ENCODE peak calls at places on chromosomes 13 and 19, in ten cellular contexts. J is CD4-positive, alpha-beta T cell; V is tibial nerve; X is Peyer's patch; H is gastrocnemius medialis; L is ascending aorta; E is OCI-LY7; K is hepatocyte; F is AG09319; M is choroid plexus epithelial cell. R is an unnamed sample.

GRCh38 chr13:112741835-112742570 is 52.2 kb downstream of the ATP11A start:
- DNase-seq in J (no peak), V (no peak), X (no peak), H (no peak), L (no peak), E (no peak), K (no peak), F (no peak), M (no peak), R (no peak)

GRCh38 chr19:9751449-9751848 is 17.1 kb downstream of the ZNF846 start:
- DNase-seq in J (no peak), V (no peak), X (no peak), H (no peak), L (no peak), E (no peak), K (no peak), F (no peak), M (no peak), R (no peak)

GRCh38 chr13:24911135-24911524 is 147.2 kb downstream of the RNF17 start:
- DNase-seq in J (no peak), V (no peak), X (no peak), H (no peak), L (no peak), E (no peak), K (no peak), F (no peak), M (peak; percentile 58), R (no peak)

GRCh38 chr13:44506719-44507118 is 69.4 kb downstream of the TSC22D1 start:
- DNase-seq in J (no peak), V (no peak), X (no peak), H (no peak), L (no peak), E (no peak), K (no peak), F (no peak), M (peak; percentile 15), R (no peak)

GRCh38 chr19:42351079-42351735 is 25.8 kb downstream of the MEGF8 start:
- DNase-seq in J (no peak), V (no peak), X (no peak), H (no peak), L (no peak), E (no peak), K (no peak), F (no peak), M (no peak), R (no peak)

GRCh38 chr19:18719541-18719940 is 36.1 kb downstream of the CRTC1 start:
- DNase-seq in J (no peak), V (no peak), X (no peak), H (no peak), L (no peak), E (no peak), K (no peak), F (no peak), M (no peak), R (no peak)

GRCh38 chr13:24339937-24340607 is 30.7 kb downstream of the C1QTNF9 start:
- DNase-seq in J (no peak), V (no peak), X (no peak), H (no peak), L (no peak), E (no peak), K (no peak), F (no peak), M (no peak), R (no peak)

GRCh38 chr13:23140492-23140891 is 40.3 kb upstream of the SGCG start:
- DNase-seq in J (no peak), V (no peak), X (no peak), H (no peak), L (no peak), E (no peak), K (no peak), F (no peak), M (no peak), R (no peak)

GRCh38 chr13:59447846-59448620 is 715.7 kb downstream of the DIAPH3 start:
- DNase-seq in J (no peak), V (no peak), X (no peak), H (no peak), L (no peak), E (no peak), K (no peak), F (no peak), M (peak; percentile 49), R (peak; percentile 27)

GRCh38 chr19:55692681-55693081 is 17.7 kb downstream of the EPN1 start:
- DNase-seq in J (no peak), V (no peak), X (no peak), H (no peak), L (no peak), E (no peak), K (no peak), F (no peak), M (no peak), R (no peak)

GRCh38 chr19:10566658-10567410 is 1.0 kb upstream of the KRI1 start:
- DNase-seq in J (no peak), V (no peak), X (peak; percentile 73), H (no peak), L (peak; percentile 71), E (peak; percentile 45), K (no peak), F (no peak), M (no peak), R (no peak)

GRCh38 chr19:10823690-10824089 is 12.3 kb downstream of the TMED1 start:
- DNase-seq in J (no peak), V (no peak), X (no peak), H (no peak), L (no peak), E (no peak), K (no peak), F (no peak), M (no peak), R (no peak)

GRCh38 chr13:112990783-112991182 is 21.8 kb downstream of the MCF2L start:
- DNase-seq in J (no peak), V (no peak), X (no peak), H (no peak), L (no peak), E (no peak), K (peak; percentile 84), F (no peak), M (no peak), R (no peak)

DNA sequence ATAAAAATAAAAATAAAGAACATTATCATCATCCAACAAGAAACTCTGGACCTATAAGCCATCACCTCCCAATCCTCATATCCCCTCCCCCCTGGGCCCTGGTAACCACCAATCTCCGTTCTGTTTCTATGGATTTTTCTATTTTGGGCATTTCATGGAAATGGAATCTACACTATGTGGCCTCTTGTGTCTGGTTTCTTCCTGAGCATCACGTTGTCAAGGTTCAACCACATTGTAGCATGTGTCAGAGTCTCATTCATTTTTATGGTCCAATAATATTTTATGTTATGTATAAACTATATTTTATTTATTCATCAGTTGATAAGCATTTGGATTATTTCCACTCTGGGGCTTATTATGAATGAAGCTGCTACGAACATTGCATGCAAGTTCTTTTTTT is 26.9 kb downstream of the SULT2B1 start:
- DNase-seq in J (no peak), V (no peak), X (no peak), H (no peak), L (no peak), E (no peak), K (no peak), F (no peak), M (peak; percentile 41), R (no peak)
- TF ChIP-seq CTCF in J (no peak), V (no peak), X (no peak), H (no peak), L (no peak), E (no peak), K (no peak), F (no peak), M (no peak), R (no peak)

GRCh38 chr13:114110091-114110829 is 22.2 kb downstream of the RASA3 start:
- DNase-seq in J (peak; percentile 79), V (peak; percentile 16), X (peak; percentile 82), H (peak; percentile 40), L (peak; percentile 69), E (peak; percentile 84), K (no peak), F (no peak), M (peak; percentile 57), R (no peak)
- TF ChIP-seq CTCF in J (peak; percentile 67), V (no peak), X (peak; percentile 46), H (no peak), L (no peak), E (peak; percentile 54), K (no peak), F (no peak), M (no peak), R (no peak)

DNA sequence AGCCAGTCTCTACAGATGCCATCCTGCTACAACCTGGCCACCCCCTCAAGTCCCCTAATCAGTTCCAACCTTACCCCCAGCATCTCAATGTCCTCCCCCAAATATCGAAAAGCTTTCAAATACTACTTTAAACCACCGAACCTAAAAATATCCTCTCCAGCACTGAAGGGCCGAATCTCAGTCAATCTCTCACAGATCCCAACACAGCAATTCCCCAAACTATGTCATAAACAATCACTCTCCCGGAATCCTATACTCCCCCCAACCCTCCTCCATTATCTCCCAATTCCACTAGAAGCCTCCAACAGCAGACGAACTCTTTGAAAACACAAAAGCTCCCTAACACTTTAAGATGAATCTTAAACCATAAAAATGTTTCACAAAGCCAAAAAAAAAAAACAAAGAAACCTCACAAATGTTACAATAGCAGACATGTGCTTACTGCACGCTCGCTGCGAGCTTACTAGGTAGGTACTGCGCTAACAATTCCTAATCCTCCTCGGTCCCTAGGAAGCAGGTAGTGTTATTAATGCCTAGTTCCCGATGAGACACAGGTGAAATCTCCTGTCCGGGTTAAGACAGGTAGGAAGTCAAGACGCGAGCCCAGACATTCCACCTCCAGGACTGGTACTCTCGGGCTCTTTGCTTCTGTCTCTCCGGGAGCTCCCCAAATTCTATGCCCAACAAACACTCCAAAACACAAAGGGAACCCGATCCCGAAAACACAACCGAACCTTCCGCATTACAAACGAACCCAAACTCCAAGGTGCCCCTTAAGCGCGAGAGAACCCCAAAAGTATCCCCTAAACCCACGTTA is 14.2 kb downstream of the FBXO46 start:
- DNase-seq in J (peak; percentile 36), V (no peak), X (peak; percentile 40), H (peak; percentile 31), L (no peak), E (peak; percentile 36), K (peak; percentile 60), F (no peak), M (peak; percentile 46), R (no peak)
- TF ChIP-seq CTCF in J (no peak), V (no peak), X (no peak), H (no peak), L (no peak), E (no peak), K (no peak), F (no peak), M (no peak), R (no peak)

DNA sequence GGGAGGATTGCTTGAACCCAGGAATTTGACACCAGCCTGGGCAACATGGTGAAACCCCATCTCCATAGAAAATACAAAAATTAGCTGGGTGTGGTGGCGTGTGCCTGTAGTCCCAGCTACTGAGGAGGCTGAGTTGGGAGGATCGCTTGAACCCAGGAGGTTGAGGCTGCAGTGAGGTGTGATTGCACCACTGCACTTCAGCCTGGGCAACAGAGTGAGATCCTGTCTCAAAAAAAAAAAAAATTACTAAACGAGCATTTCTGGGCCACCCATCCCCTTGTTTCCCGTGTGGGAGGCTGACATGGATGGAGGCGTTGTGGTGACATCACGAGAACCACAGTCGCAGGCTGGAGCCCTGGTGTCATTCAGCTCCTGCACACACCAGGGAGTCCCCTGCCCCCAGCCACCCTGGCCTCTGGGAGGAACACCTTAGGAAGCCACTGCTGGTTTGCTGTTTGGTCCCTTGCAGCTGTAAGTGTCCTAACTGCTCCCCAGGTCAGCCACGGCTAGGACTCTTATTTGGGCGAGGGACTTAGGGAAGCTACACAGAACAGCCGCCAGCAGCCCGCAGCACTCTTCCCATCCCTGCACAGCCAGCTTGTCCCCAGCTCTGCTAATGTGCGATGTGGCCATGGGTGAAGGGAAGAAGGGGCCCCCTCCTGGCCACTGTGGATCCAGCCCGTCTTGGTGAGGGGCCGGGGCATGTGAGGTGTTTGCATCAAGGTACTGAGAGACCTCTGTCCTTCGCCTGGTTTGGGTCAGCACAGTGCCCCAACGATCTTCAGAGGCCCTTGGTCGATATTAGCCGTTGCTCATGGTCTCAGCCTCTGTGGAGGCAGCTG is 12.7 kb downstream of the NKPD1 start:
- DNase-seq in J (no peak), V (no peak), X (no peak), H (no peak), L (no peak), E (no peak), K (no peak), F (no peak), M (no peak), R (no peak)
- TF ChIP-seq CTCF in J (no peak), V (no peak), X (no peak), H (no peak), L (no peak), E (no peak), K (no peak), F (no peak), M (peak; percentile 20), R (no peak)

R was measured in epithelial cell of proximal tubule.